ENCODE peak calls at places on chromosomes 13 and 19, in nine cellular contexts. T, J, B, Z, W, L, H, R and G are unnamed samples.
A peak's percentile ranks its signal among the peaks of the same experiment; 100 is the strongest.

GRCh38 chr13:72652681-72653080 is 74.7 kb downstream of the MZT1 start:
- DNase-seq in B (no peak), R (no peak), W (peak; percentile 32), J (no peak), T (no peak), L (no peak), H (no peak), Z (no peak), G (no peak)

GRCh38 chr13:30593001-30593400 is 24.7 kb upstream of the USPL1 start:
- DNase-seq in L (no peak), H (no peak), R (peak; percentile 52), T (no peak), Z (no peak), J (no peak), W (no peak), B (no peak), G (no peak)

GRCh38 chr13:48710160-48710559 is 56.4 kb downstream of the CYSLTR2 start:
- DNase-seq in B (no peak), R (no peak), Z (no peak), H (no peak), W (no peak), J (no peak), L (no peak), T (no peak), G (no peak)

GRCh38 chr19:7533925-7534480 is 1.5 kb upstream of the PNPLA6 start:
- DNase-seq in B (no peak), J (peak; percentile 85), T (peak; percentile 91), H (peak; percentile 94), L (no peak), W (peak; percentile 73), R (peak; percentile 93), Z (peak; percentile 93), G (peak; percentile 84)

GRCh38 chr19:11673608-11674041 is 65.1 kb downstream of the ZNF823 start:
- DNase-seq in H (peak; percentile 84), T (peak; percentile 77), Z (no peak), W (peak; percentile 58), L (no peak), B (no peak), R (no peak), J (peak; percentile 69), G (peak; percentile 69)

GRCh38 chr19:23385404-23385803 is 9.9 kb downstream of the ZNF91 start:
- DNase-seq in J (no peak), W (no peak), L (no peak), B (no peak), R (no peak), T (no peak), H (no peak), Z (no peak), G (no peak)

GRCh38 chr13:54647275-54647674 is 1618.7 kb downstream of the OLFM4 start:
- DNase-seq in L (no peak), Z (no peak), B (no peak), R (no peak), H (no peak), J (no peak), T (no peak), W (no peak), G (no peak)

GRCh38 chr19:8308891-8309291 is 733 bp upstream of the CD320 start:
- DNase-seq in B (no peak), J (no peak), L (no peak), T (no peak), H (no peak), Z (peak; percentile 51), R (no peak), W (no peak), G (no peak)

GRCh38 chr19:10363789-10364281 is 16.5 kb downstream of the TYK2 start:
- DNase-seq in R (no peak), T (no peak), J (no peak), Z (no peak), W (peak; percentile 14), B (peak; percentile 39), H (no peak), L (no peak), G (no peak)

GRCh38 chr19:31285744-31286143 is 63.5 kb downstream of the TSHZ3 start:
- DNase-seq in R (no peak), W (peak; percentile 9), J (no peak), L (no peak), Z (no peak), H (peak; percentile 32), B (no peak), T (no peak), G (peak; percentile 90)

GRCh38 chr13:80931118-80931517 is 590.2 kb upstream of the SPRY2 start:
- DNase-seq in B (no peak), H (no peak), T (no peak), L (no peak), R (no peak), Z (no peak), J (no peak), W (no peak), G (no peak)

GRCh38 chr13:22175211-22175610 is 504.3 kb downstream of the FGF9 start:
- DNase-seq in H (peak; percentile 22), Z (no peak), J (no peak), R (no peak), T (no peak), W (no peak), L (no peak), B (no peak), G (no peak)

GRCh38 chr19:13018037-13018914 is 23.0 kb downstream of the NFIX start:
- DNase-seq in H (peak; percentile 80), T (no peak), B (no peak), J (no peak), R (no peak), L (no peak), W (no peak), Z (peak; percentile 78), G (no peak)

GRCh38 chr19:1206733-1207301 is 1.2 kb downstream of the STK11 start:
- DNase-seq in Z (peak; percentile 89), H (peak; percentile 62), L (no peak), J (no peak), W (no peak), R (peak; percentile 53), T (peak; percentile 60), B (no peak), G (no peak)

GRCh38 chr13:44326961-44327360 is 46.7 kb upstream of the SERP2 start:
- DNase-seq in J (no peak), B (no peak), H (no peak), L (no peak), W (no peak), Z (no peak), T (no peak), R (no peak), G (no peak)

GRCh38 chr13:106491928-106492327 is 43.5 kb downstream of the EFNB2 start:
- DNase-seq in T (no peak), L (no peak), R (no peak), B (no peak), W (no peak), H (peak; percentile 80), J (no peak), Z (no peak), G (no peak)

GRCh38 chr13:93766719-93767118 is 540.1 kb downstream of the GPC6 start:
- DNase-seq in T (no peak), R (no peak), B (no peak), H (no peak), W (no peak), Z (no peak), J (no peak), L (no peak), G (no peak)
- H3K4me3 ChIP-seq in T (no peak overlapping the region), R (no peak overlapping the region), B (no peak overlapping the region), H (no peak overlapping the region), W (no peak overlapping the region), Z (no peak overlapping the region), J (no peak overlapping the region), L (no peak overlapping the region), G (peak overlapping the region; percentile 44)

GRCh38 chr13:110583178-110583865 is 21.8 kb upstream of the RAB20 start:
- DNase-seq in J (no peak), H (no peak), R (no peak), W (no peak), T (no peak), B (no peak), Z (no peak), L (no peak), G (no peak)
- H3K4me3 ChIP-seq in J (no peak overlapping the region), H (no peak overlapping the region), R (no peak overlapping the region), W (no peak overlapping the region), T (no peak overlapping the region), B (no peak overlapping the region), Z (no peak overlapping the region), L (no peak overlapping the region), G (no peak overlapping the region)

DNA sequence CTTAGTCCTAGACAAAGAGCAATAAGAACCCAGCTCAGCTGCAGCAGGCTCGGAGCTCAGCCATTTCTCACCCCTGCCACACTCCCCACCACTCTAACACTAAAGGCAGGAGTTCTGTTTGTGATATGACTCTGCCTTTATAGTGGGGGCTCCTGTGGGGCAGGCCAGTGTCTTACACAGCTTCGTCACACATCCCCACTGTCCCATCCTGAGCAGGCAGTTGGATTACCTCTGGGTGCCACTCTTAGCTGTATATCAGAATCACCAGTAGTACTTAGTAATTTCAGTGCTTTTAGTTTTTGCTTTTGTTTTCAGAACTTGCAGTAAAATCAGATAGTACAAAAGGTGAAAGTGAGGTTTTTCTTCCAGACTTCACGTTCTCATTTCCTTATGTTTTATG is 16.8 kb downstream of the SAMD4B start:
- DNase-seq in H (no peak), B (no peak), T (no peak), L (no peak), Z (no peak), J (no peak), R (no peak), W (no peak), G (no peak)
- H3K4me3 ChIP-seq in H (no peak overlapping the region), B (no peak overlapping the region), T (no peak overlapping the region), L (no peak overlapping the region), Z (no peak overlapping the region), J (no peak overlapping the region), R (no peak overlapping the region), W (no peak overlapping the region), G (no peak overlapping the region)

GRCh38 chr13:77861716-77862115 is 56.9 kb downstream of the EDNRB start:
- DNase-seq in Z (no peak), T (no peak), R (no peak), B (no peak), H (no peak), W (no peak), J (no peak), L (no peak), G (no peak)

GRCh38 chr13:77859450-77859849 is 59.2 kb downstream of the EDNRB start:
- DNase-seq in T (no peak), R (no peak), Z (no peak), W (no peak), B (no peak), J (no peak), L (no peak), H (peak; percentile 18), G (no peak)

GRCh38 chr13:77860621-77861020 is 58.0 kb downstream of the EDNRB start:
- DNase-seq in J (no peak), T (no peak), W (no peak), R (peak; percentile 16), B (no peak), H (no peak), L (no peak), Z (no peak), G (peak; percentile 73)

GRCh38 chr13:77853701-77854100 is 64.9 kb downstream of the EDNRB start:
- DNase-seq in R (no peak), H (no peak), W (no peak), Z (no peak), J (no peak), B (no peak), L (no peak), T (no peak), G (no peak)

DNA sequence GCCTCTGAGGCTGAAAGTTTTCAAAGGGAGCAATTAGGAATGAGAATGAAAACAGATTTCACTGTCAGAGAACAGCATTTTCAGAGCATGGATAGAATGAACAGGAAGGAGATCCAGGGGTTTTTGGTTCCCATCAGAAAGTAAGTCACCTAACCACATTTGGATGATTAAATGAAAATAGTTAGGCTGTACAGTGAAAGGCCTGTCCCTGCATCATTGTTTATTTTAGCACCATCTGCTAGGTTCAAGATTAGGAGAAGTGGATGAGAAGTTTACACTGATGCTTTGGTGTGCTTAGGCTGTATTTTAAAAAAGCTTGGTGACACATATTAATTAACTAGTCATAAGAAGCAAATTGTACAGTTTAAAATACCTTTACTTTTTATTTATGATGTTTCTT is 60.8 kb downstream of the EDNRB start:
- DNase-seq in T (no peak), L (no peak), B (no peak), J (no peak), W (no peak), H (no peak), R (no peak), Z (no peak), G (peak; percentile 52)
- H3K4me3 ChIP-seq in T (no peak overlapping the region), L (no peak overlapping the region), B (no peak overlapping the region), J (no peak overlapping the region), W (no peak overlapping the region), H (no peak overlapping the region), R (no peak overlapping the region), Z (no peak overlapping the region), G (no peak overlapping the region)